ENCODE peak calls at places on chromosome 7, in nine cellular contexts. One of them, this sample, is unnamed.

GRCh38 chr7:40008218-40008815 is 58.3 kb downstream of the CDK13 start:
- DNase-seq in breast epithelium: no peak
- DNase-seq in adipocyte: peak; percentile 89
- DNase-seq in astrocyte: peak; percentile 79
- DNase-seq in upper lobe of right lung: no peak
- DNase-seq in CD8-positive, alpha-beta memory T cell: no peak
- DNase-seq in Peyer's patch: no peak
- DNase-seq in sigmoid colon: no peak
- DNase-seq in pancreas: no peak
- DNase-seq in this sample: no peak

GRCh38 chr7:84070101-84070500 is 124.5 kb downstream of the SEMA3A start:
- DNase-seq in breast epithelium: no peak
- DNase-seq in adipocyte: no peak
- DNase-seq in astrocyte: no peak
- DNase-seq in upper lobe of right lung: no peak
- DNase-seq in CD8-positive, alpha-beta memory T cell: no peak
- DNase-seq in Peyer's patch: no peak
- DNase-seq in sigmoid colon: no peak
- DNase-seq in pancreas: no peak
- DNase-seq in this sample: no peak

GRCh38 chr7:632831-633210 is 93.7 kb upstream of the DNAAF5 start:
- DNase-seq in breast epithelium: peak; percentile 47
- DNase-seq in adipocyte: no peak
- DNase-seq in astrocyte: no peak
- DNase-seq in upper lobe of right lung: no peak
- DNase-seq in CD8-positive, alpha-beta memory T cell: no peak
- DNase-seq in Peyer's patch: no peak
- DNase-seq in sigmoid colon: no peak
- DNase-seq in pancreas: no peak
- DNase-seq in this sample: no peak

GRCh38 chr7:158256091-158256816 is 331.4 kb downstream of the PTPRN2 start:
- DNase-seq in breast epithelium: peak; percentile 35
- DNase-seq in adipocyte: no peak
- DNase-seq in astrocyte: no peak
- DNase-seq in upper lobe of right lung: peak; percentile 27
- DNase-seq in CD8-positive, alpha-beta memory T cell: no peak
- DNase-seq in Peyer's patch: no peak
- DNase-seq in sigmoid colon: peak; percentile 34
- DNase-seq in pancreas: no peak
- DNase-seq in this sample: no peak

GRCh38 chr7:38660427-38661099 is 29.4 kb upstream of the AMPH start:
- DNase-seq in breast epithelium: no peak
- DNase-seq in adipocyte: peak; percentile 71
- DNase-seq in astrocyte: peak; percentile 10
- DNase-seq in upper lobe of right lung: no peak
- DNase-seq in CD8-positive, alpha-beta memory T cell: no peak
- DNase-seq in Peyer's patch: no peak
- DNase-seq in sigmoid colon: no peak
- DNase-seq in pancreas: no peak
- DNase-seq in this sample: no peak

GRCh38 chr7:94289071-94289470 is 105.6 kb upstream of the COL1A2 start:
- DNase-seq in breast epithelium: no peak
- DNase-seq in adipocyte: peak; percentile 95
- DNase-seq in astrocyte: peak; percentile 79
- DNase-seq in upper lobe of right lung: no peak
- DNase-seq in CD8-positive, alpha-beta memory T cell: no peak
- DNase-seq in Peyer's patch: peak; percentile 60
- DNase-seq in sigmoid colon: peak; percentile 88
- DNase-seq in pancreas: peak; percentile 32
- DNase-seq in this sample: no peak

GRCh38 chr7:6254891-6255290 is 17.5 kb downstream of the CYTH3 start:
- DNase-seq in breast epithelium: no peak
- DNase-seq in adipocyte: peak; percentile 55
- DNase-seq in astrocyte: no peak
- DNase-seq in upper lobe of right lung: no peak
- DNase-seq in CD8-positive, alpha-beta memory T cell: no peak
- DNase-seq in Peyer's patch: no peak
- DNase-seq in sigmoid colon: no peak
- DNase-seq in pancreas: no peak
- DNase-seq in this sample: no peak

GRCh38 chr7:32611201-32611691 is 116.0 kb downstream of the AVL9 start:
- DNase-seq in breast epithelium: no peak
- DNase-seq in adipocyte: peak; percentile 47
- DNase-seq in astrocyte: peak; percentile 24
- DNase-seq in upper lobe of right lung: no peak
- DNase-seq in CD8-positive, alpha-beta memory T cell: no peak
- DNase-seq in Peyer's patch: no peak
- DNase-seq in sigmoid colon: no peak
- DNase-seq in pancreas: no peak
- DNase-seq in this sample: no peak

GRCh38 chr7:70092314-70093303 is 494.3 kb downstream of the AUTS2 start:
- DNase-seq in breast epithelium: no peak
- DNase-seq in adipocyte: peak; percentile 73
- DNase-seq in astrocyte: peak; percentile 94
- DNase-seq in upper lobe of right lung: no peak
- DNase-seq in CD8-positive, alpha-beta memory T cell: no peak
- DNase-seq in Peyer's patch: no peak
- DNase-seq in sigmoid colon: no peak
- DNase-seq in pancreas: no peak
- DNase-seq in this sample: no peak

GRCh38 chr7:100674441-100675407 is 1.2 kb downstream of the GNB2 start:
- DNase-seq in breast epithelium: no peak
- DNase-seq in adipocyte: peak; percentile 61
- DNase-seq in astrocyte: no peak
- DNase-seq in upper lobe of right lung: peak; percentile 78
- DNase-seq in CD8-positive, alpha-beta memory T cell: peak; percentile 48
- DNase-seq in Peyer's patch: peak; percentile 67
- DNase-seq in sigmoid colon: peak; percentile 75
- DNase-seq in pancreas: peak; percentile 59
- DNase-seq in this sample: peak; percentile 36

GRCh38 chr7:109963741-109964140 is 1127.2 kb upstream of the LRRN3 start:
- DNase-seq in breast epithelium: no peak
- DNase-seq in adipocyte: no peak
- DNase-seq in astrocyte: no peak
- DNase-seq in upper lobe of right lung: no peak
- DNase-seq in CD8-positive, alpha-beta memory T cell: no peak
- DNase-seq in Peyer's patch: no peak
- DNase-seq in sigmoid colon: no peak
- DNase-seq in pancreas: no peak
- DNase-seq in this sample: no peak

GRCh38 chr7:159083698-159084068 is 61.0 kb downstream of the VIPR2 start:
- DNase-seq in breast epithelium: no peak
- DNase-seq in adipocyte: no peak
- DNase-seq in astrocyte: no peak
- DNase-seq in upper lobe of right lung: no peak
- DNase-seq in CD8-positive, alpha-beta memory T cell: no peak
- DNase-seq in Peyer's patch: no peak
- DNase-seq in sigmoid colon: peak; percentile 5
- DNase-seq in pancreas: no peak
- DNase-seq in this sample: no peak

GRCh38 chr7:116527521-116527920 is 2.7 kb downstream of the CAV1 start:
- DNase-seq in breast epithelium: no peak
- DNase-seq in adipocyte: peak; percentile 50
- DNase-seq in astrocyte: no peak
- DNase-seq in upper lobe of right lung: no peak
- DNase-seq in CD8-positive, alpha-beta memory T cell: no peak
- DNase-seq in Peyer's patch: no peak
- DNase-seq in sigmoid colon: no peak
- DNase-seq in pancreas: no peak
- DNase-seq in this sample: no peak

DNA sequence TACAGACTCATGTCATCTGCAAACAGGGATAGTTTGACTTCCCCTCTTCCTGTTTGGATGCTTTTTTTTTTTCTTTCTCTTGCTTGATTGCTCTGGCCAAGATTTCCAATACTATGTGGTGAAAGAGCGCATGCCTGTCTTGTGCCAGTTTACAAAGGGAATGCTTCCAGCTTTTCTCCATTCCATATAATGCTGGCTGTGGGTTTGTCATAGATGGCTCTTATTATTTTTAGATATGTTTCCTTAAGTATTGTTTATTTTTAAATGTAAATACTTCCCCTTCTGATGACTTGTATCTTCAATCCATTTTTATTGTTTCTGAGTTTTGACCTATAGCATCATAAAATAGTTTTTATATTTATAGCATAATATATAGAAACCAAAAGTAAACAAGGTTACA is 17.9 kb downstream of the FAM237B start:
- DNase-seq in breast epithelium: no peak
- DNase-seq in adipocyte: no peak
- DNase-seq in astrocyte: no peak
- DNase-seq in upper lobe of right lung: no peak
- DNase-seq in CD8-positive, alpha-beta memory T cell: no peak
- DNase-seq in Peyer's patch: no peak
- DNase-seq in sigmoid colon: no peak
- DNase-seq in pancreas: no peak
- DNase-seq in this sample: no peak
- H3K4me3 ChIP-seq in breast epithelium: no peak overlapping the region
- H3K4me3 ChIP-seq in adipocyte: no peak overlapping the region
- H3K4me3 ChIP-seq in astrocyte: no peak overlapping the region
- H3K4me3 ChIP-seq in upper lobe of right lung: no peak overlapping the region
- H3K4me3 ChIP-seq in CD8-positive, alpha-beta memory T cell: no peak overlapping the region
- H3K4me3 ChIP-seq in Peyer's patch: no peak overlapping the region
- H3K4me3 ChIP-seq in sigmoid colon: no peak overlapping the region
- H3K4me3 ChIP-seq in pancreas: no peak overlapping the region
- H3K4me3 ChIP-seq in this sample: no peak overlapping the region

GRCh38 chr7:74656421-74656910 is 1.1 kb upstream of the GTF2I start:
- DNase-seq in breast epithelium: peak; percentile 53
- DNase-seq in adipocyte: peak; percentile 75
- DNase-seq in astrocyte: peak; percentile 26
- DNase-seq in upper lobe of right lung: peak; percentile 78
- DNase-seq in CD8-positive, alpha-beta memory T cell: peak; percentile 38
- DNase-seq in Peyer's patch: peak; percentile 80
- DNase-seq in sigmoid colon: peak; percentile 79
- DNase-seq in pancreas: peak; percentile 50
- DNase-seq in this sample: peak; percentile 52

GRCh38 chr7:74653686-74654181 is 3.8 kb upstream of the GTF2I start:
- DNase-seq in breast epithelium: no peak
- DNase-seq in adipocyte: no peak
- DNase-seq in astrocyte: no peak
- DNase-seq in upper lobe of right lung: no peak
- DNase-seq in CD8-positive, alpha-beta memory T cell: no peak
- DNase-seq in Peyer's patch: no peak
- DNase-seq in sigmoid colon: no peak
- DNase-seq in pancreas: no peak
- DNase-seq in this sample: no peak

GRCh38 chr7:74654811-74655210 is 2.7 kb upstream of the GTF2I start:
- DNase-seq in breast epithelium: no peak
- DNase-seq in adipocyte: no peak
- DNase-seq in astrocyte: no peak
- DNase-seq in upper lobe of right lung: no peak
- DNase-seq in CD8-positive, alpha-beta memory T cell: no peak
- DNase-seq in Peyer's patch: no peak
- DNase-seq in sigmoid colon: no peak
- DNase-seq in pancreas: no peak
- DNase-seq in this sample: no peak

GRCh38 chr7:74655785-74656420 is 1.6 kb upstream of the GTF2I start:
- DNase-seq in breast epithelium: peak; percentile 10
- DNase-seq in adipocyte: no peak
- DNase-seq in astrocyte: no peak
- DNase-seq in upper lobe of right lung: no peak
- DNase-seq in CD8-positive, alpha-beta memory T cell: no peak
- DNase-seq in Peyer's patch: no peak
- DNase-seq in sigmoid colon: peak; percentile 34
- DNase-seq in pancreas: no peak
- DNase-seq in this sample: no peak

DNA sequence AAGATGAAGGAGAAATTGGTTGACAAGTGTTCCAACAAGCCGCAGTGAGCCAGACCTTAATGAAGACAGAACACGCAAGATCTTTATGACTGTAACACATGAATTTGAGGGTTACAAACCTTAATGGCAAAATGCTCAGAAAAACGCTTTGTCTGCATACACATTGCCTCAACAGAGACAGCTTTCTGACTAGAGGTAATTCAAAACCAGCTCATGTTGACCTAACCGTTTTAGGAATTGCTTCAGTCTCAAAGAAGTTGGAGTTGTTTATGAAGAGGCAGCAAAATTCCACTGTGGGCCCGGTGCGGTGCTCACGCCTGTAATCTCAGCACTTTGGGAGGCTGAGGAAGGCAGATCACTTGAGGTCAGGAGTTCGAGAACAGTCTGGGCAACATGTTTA is 2.2 kb upstream of the GTF2I start:
- DNase-seq in breast epithelium: no peak
- DNase-seq in adipocyte: no peak
- DNase-seq in astrocyte: no peak
- DNase-seq in upper lobe of right lung: no peak
- DNase-seq in CD8-positive, alpha-beta memory T cell: no peak
- DNase-seq in Peyer's patch: no peak
- DNase-seq in sigmoid colon: no peak
- DNase-seq in pancreas: no peak
- DNase-seq in this sample: no peak
- H3K27me3 ChIP-seq in breast epithelium: no peaks in the 10 kb centered on the region
- H3K27me3 ChIP-seq in adipocyte: no peaks in the 10 kb centered on the region
- H3K27me3 ChIP-seq in astrocyte: no peaks in the 10 kb centered on the region
- H3K27me3 ChIP-seq in upper lobe of right lung: no peaks in the 10 kb centered on the region
- H3K27me3 ChIP-seq in CD8-positive, alpha-beta memory T cell: no peaks in the 10 kb centered on the region
- H3K27me3 ChIP-seq in Peyer's patch: no peaks in the 10 kb centered on the region
- H3K27me3 ChIP-seq in sigmoid colon: no peaks in the 10 kb centered on the region
- H3K27me3 ChIP-seq in pancreas: no peaks in the 10 kb centered on the region
- H3K27me3 ChIP-seq in this sample: no peaks in the 10 kb centered on the region

DNA sequence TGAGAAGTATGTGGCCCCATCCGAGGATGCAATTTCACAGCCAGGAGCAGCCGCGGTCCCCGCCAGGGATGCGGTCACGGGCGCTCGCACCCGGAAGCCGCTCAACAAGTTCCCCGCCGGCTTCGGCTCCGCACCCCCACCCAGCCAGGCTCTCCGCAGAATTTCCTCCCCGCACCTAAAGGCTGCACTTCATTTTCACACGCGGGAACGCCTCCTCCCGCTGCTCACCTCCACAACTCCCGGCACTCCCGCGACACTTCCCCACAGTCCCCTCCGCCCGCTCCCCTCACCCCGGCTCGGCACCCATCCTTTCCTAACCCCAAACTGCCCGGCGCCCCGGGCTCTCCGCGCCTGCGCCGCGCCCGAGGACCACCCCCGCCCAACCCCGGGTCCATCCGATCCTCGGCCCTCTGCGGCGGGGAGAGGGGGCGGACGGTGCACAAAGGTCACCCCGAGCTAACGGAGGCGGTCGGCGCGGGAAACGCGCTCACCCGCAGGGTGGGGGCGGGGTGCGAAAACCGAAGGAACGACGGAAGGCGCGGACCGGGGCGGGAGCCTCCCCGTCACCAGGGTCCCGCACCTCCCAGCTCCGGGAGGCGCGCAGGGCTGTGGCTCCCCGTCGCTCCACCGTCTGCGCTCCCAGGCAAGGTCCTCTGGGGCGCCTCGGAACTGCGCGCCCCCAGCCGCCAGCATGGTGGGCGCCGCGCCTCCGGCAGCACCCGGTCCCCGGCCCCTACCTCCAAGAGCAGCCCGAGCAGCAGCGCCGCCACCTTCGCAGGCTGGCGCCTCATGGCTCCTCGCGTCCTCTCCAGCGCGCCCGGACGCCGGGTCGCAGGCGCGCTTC is 546 bp downstream of the VOPP1 start:
- DNase-seq in breast epithelium: no peak
- DNase-seq in adipocyte: peak; percentile 77
- DNase-seq in astrocyte: peak; percentile 35
- DNase-seq in upper lobe of right lung: peak; percentile 82
- DNase-seq in CD8-positive, alpha-beta memory T cell: peak; percentile 65
- DNase-seq in Peyer's patch: peak; percentile 87
- DNase-seq in sigmoid colon: peak; percentile 79
- DNase-seq in pancreas: peak; percentile 54
- DNase-seq in this sample: peak; percentile 66
- H3K4me1 ChIP-seq in breast epithelium: peaks cover 4% of the 10 kb centered on the region
- H3K4me1 ChIP-seq in adipocyte: peaks cover 41% of the 10 kb centered on the region
- H3K4me1 ChIP-seq in astrocyte: peaks cover 49% of the 10 kb centered on the region
- H3K4me1 ChIP-seq in upper lobe of right lung: peaks cover 34% of the 10 kb centered on the region
- H3K4me1 ChIP-seq in CD8-positive, alpha-beta memory T cell: peaks cover 61% of the 10 kb centered on the region
- H3K4me1 ChIP-seq in Peyer's patch: peaks cover 20% of the 10 kb centered on the region
- H3K4me1 ChIP-seq in sigmoid colon: peaks cover 26% of the 10 kb centered on the region
- H3K4me1 ChIP-seq in pancreas: peaks cover 19% of the 10 kb centered on the region
- H3K4me1 ChIP-seq in this sample: peaks cover 48% of the 10 kb centered on the region

GRCh38 chr7:151598045-151598444 is 78.3 kb upstream of the RHEB start:
- DNase-seq in breast epithelium: no peak
- DNase-seq in adipocyte: peak; percentile 81
- DNase-seq in astrocyte: peak; percentile 96
- DNase-seq in upper lobe of right lung: no peak
- DNase-seq in CD8-positive, alpha-beta memory T cell: no peak
- DNase-seq in Peyer's patch: no peak
- DNase-seq in sigmoid colon: no peak
- DNase-seq in pancreas: no peak
- DNase-seq in this sample: no peak
- H3K4me3 ChIP-seq in breast epithelium: no peak overlapping the region
- H3K4me3 ChIP-seq in adipocyte: no peak overlapping the region
- H3K4me3 ChIP-seq in astrocyte: no peak overlapping the region
- H3K4me3 ChIP-seq in upper lobe of right lung: no peak overlapping the region
- H3K4me3 ChIP-seq in CD8-positive, alpha-beta memory T cell: no peak overlapping the region
- H3K4me3 ChIP-seq in Peyer's patch: no peak overlapping the region
- H3K4me3 ChIP-seq in sigmoid colon: no peak overlapping the region
- H3K4me3 ChIP-seq in pancreas: no peak overlapping the region
- H3K4me3 ChIP-seq in this sample: no peak overlapping the region

This sample was measured in CD8-positive, alpha-beta T cell.